ENCODE peak calls at places on chromosomes 2 and 18, in five cellular contexts. T is breast epithelium, E is adrenal gland, Z is heart left ventricle, U is ovary. A is an unnamed sample.

GRCh38 chr18:23231340-23232021 is 96.2 kb downstream of the CABLES1 start:
- DNase-seq in T (peak; percentile 79), E (peak; percentile 64), Z (peak; percentile 69), U (peak; percentile 44), A (peak; percentile 26)

GRCh38 chr2:105177546-105178254 is 63.8 kb upstream of the GPR45 start:
- DNase-seq in E (no peak), Z (no peak), T (no peak), U (no peak), A (no peak)

GRCh38 chr2:157875720-157876065 is 437 bp downstream of the ACVR1 start:
- DNase-seq in T (peak; percentile 28), U (peak; percentile 50), Z (peak; percentile 67), E (peak; percentile 58), A (peak; percentile 70)

GRCh38 chr18:26459340-26459739 is 89.0 kb downstream of the KCTD1 start:
- DNase-seq in U (no peak), E (no peak), T (no peak), Z (no peak), A (no peak)

GRCh38 chr2:118227698-118228508 is 139.6 kb downstream of the INSIG2 start:
- DNase-seq in U (no peak), T (no peak), E (no peak), Z (no peak), A (no peak)

GRCh38 chr2:28753043-28753683 is 1.5 kb downstream of the PPP1CB start:
- DNase-seq in E (peak; percentile 46), Z (peak; percentile 65), T (peak; percentile 71), U (peak; percentile 81), A (peak; percentile 38)

GRCh38 chr2:3204031-3204430 is 173.6 kb downstream of the EIPR1 start:
- DNase-seq in E (no peak), U (no peak), Z (no peak), T (no peak), A (no peak)

GRCh38 chr18:369224-370010 is 101.6 kb upstream of the THOC1 start:
- DNase-seq in E (no peak), T (no peak), Z (no peak), U (no peak), A (no peak)

GRCh38 chr2:68287580-68288441 is 31.9 kb downstream of the CNRIP1 start:
- DNase-seq in T (no peak), U (peak; percentile 25), E (peak; percentile 23), Z (no peak), A (no peak)

GRCh38 chr2:10036095-10036879 is 7.1 kb upstream of the KLF11 start:
- DNase-seq in U (peak; percentile 61), T (no peak), Z (peak; percentile 86), E (peak; percentile 92), A (peak; percentile 96)

GRCh38 chr2:62966995-62967394 is 83.6 kb upstream of the OTX1 start:
- DNase-seq in T (no peak), U (no peak), Z (no peak), E (no peak), A (no peak)

GRCh38 chr2:172640389-172640788 is 84.5 kb downstream of the PDK1 start:
- DNase-seq in E (no peak), Z (no peak), T (no peak), U (no peak), A (no peak)

GRCh38 chr18:27839141-27839540 is 337.8 kb downstream of the CDH2 start:
- DNase-seq in Z (no peak), T (no peak), U (no peak), E (no peak), A (no peak)

GRCh38 chr2:11342561-11343343 is 1.7 kb downstream of the ROCK2 start:
- DNase-seq in Z (no peak), T (no peak), U (peak; percentile 30), E (peak; percentile 31), A (no peak)

GRCh38 chr2:10286216-10287037 is 16.3 kb upstream of the HPCAL1 start:
- DNase-seq in Z (peak; percentile 58), U (no peak), T (no peak), E (no peak), A (peak; percentile 80)

GRCh38 chr18:7677001-7677400 is 109.9 kb downstream of the PTPRM start:
- DNase-seq in Z (no peak), T (no peak), U (no peak), E (no peak), A (no peak)

GRCh38 chr2:85131116-85131515 is 2.1 kb upstream of the TCF7L1 start:
- DNase-seq in T (no peak), U (peak; percentile 41), Z (no peak), E (no peak), A (no peak)

GRCh38 chr2:165563468-165564225 is 94.1 kb downstream of the CSRNP3 start:
- DNase-seq in E (no peak), Z (no peak), U (no peak), T (no peak), A (no peak)

GRCh38 chr18:23716516-23716915 is 27.3 kb downstream of the LAMA3 start:
- DNase-seq in E (no peak), Z (no peak), T (peak; percentile 25), U (no peak), A (no peak)

GRCh38 chr2:238427435-238428162 is 872 bp downstream of the ASB1 start:
- DNase-seq in Z (no peak), E (no peak), U (no peak), T (no peak), A (peak; percentile 67)

GRCh38 chr18:38450876-38451275 is 885.3 kb upstream of the CELF4 start:
- DNase-seq in T (no peak), U (no peak), E (no peak), Z (no peak), A (no peak)

GRCh38 chr2:129336276-129336675 is 643.2 kb upstream of the RAB6C start:
- DNase-seq in U (no peak), Z (no peak), E (no peak), T (no peak), A (no peak)

GRCh38 chr2:240998706-240999000 is 235 bp downstream of the SNED1 start:
- DNase-seq in Z (no peak), E (no peak), U (no peak), T (no peak), A (no peak)

GRCh38 chr2:219001577-219002394 is 8.6 kb upstream of the CRYBA2 start:
- DNase-seq in Z (no peak), U (no peak), E (peak; percentile 52), T (peak; percentile 85), A (peak; percentile 97)

GRCh38 chr2:204898928-204899640 is 353.8 kb downstream of the PARD3B start:
- DNase-seq in T (no peak), E (no peak), U (no peak), Z (no peak), A (no peak)

GRCh38 chr18:987325-988186 is 82.9 kb downstream of the ADCYAP1 start:
- DNase-seq in E (no peak), T (no peak), Z (peak; percentile 33), U (no peak), A (no peak)

GRCh38 chr2:181602017-181602416 is 54.9 kb downstream of the CERKL start:
- DNase-seq in U (no peak), E (no peak), T (no peak), Z (no peak), A (no peak)

GRCh38 chr2:107772380-107772779 is 54.3 kb upstream of the RGPD4 start:
- DNase-seq in E (no peak), U (no peak), T (no peak), Z (no peak), A (no peak)

GRCh38 chr2:236663671-236664101 is 94.1 kb downstream of the ACKR3 start:
- DNase-seq in U (no peak), E (no peak), T (peak; percentile 39), Z (peak; percentile 64), A (no peak)

GRCh38 chr2:236664131-236664530 is 94.5 kb downstream of the ACKR3 start:
- DNase-seq in E (no peak), Z (no peak), T (no peak), U (no peak), A (no peak)

GRCh38 chr2:236666646-236667204 is 97.1 kb downstream of the ACKR3 start:
- DNase-seq in Z (no peak), T (no peak), E (no peak), U (no peak), A (no peak)

GRCh38 chr2:236665572-236666118 is 96.0 kb downstream of the ACKR3 start:
- DNase-seq in U (no peak), Z (no peak), E (no peak), T (no peak), A (no peak)

GRCh38 chr2:236665130-236665529 is 95.5 kb downstream of the ACKR3 start:
- DNase-seq in Z (no peak), U (no peak), T (no peak), E (no peak), A (no peak)
- H3K4me1 ChIP-seq in Z (peaks cover 41% of the 10 kb centered on the region), U (peaks cover 7% of the 10 kb centered on the region), T (no peaks in the 10 kb centered on the region), E (no peaks in the 10 kb centered on the region), A (no peaks in the 10 kb centered on the region)

DNA sequence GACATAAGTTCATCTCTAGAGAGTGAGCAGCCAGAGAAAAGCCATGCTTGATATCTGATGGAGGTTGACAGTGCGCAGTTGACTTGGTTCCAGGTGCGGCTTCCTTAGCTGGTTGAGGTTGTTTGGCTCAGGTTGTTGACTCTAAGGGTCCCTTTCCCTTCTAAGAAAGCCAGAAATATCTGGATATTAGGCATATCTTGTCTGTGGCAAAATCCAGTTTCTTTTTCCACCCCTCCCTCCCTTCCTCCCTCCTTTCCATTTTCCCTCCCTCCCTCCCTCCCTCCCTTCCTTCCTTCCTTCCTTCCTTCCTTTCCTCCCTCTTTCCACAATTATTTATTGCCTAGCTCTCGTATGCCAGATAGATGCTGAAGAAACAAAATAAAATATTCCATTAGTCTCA is 82.6 kb upstream of the TNP1 start:
- DNase-seq in U (no peak), T (no peak), Z (no peak), E (no peak), A (no peak)
- TF ChIP-seq POLR2A in U (no peak), T (no peak), Z (no peak), E (no peak), A (no peak)

DNA sequence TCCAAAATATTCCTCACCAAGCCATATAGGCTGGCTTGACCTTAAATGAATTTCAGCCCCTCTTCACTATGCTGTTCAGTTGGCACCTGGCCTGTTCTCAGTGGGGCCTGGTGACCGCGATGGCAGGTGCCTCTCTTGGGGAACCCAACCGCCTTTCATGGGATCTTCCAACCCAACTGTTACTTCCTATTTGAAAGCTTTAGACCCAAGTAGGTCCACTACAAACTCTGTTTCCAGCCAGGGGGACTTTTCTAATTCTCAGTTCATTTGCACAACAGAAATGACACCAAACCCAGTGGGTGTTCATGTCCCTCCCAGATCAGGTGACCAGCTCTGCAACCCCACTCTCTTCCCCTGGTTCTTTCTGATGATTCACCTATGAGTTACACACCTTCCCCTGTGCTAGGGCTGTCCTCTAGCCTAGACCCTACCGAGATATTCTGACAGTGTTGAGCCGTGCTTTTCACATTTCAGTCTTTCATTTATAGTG is 35.6 kb upstream of the NDUFV2 start:
- DNase-seq in T (no peak), U (no peak), Z (no peak), E (no peak), A (no peak)
- H3K4me1 ChIP-seq in T (no peaks in the 10 kb centered on the region), U (no peaks in the 10 kb centered on the region), Z (no peaks in the 10 kb centered on the region), E (no peaks in the 10 kb centered on the region), A (peaks cover 37% of the 10 kb centered on the region)

DNA sequence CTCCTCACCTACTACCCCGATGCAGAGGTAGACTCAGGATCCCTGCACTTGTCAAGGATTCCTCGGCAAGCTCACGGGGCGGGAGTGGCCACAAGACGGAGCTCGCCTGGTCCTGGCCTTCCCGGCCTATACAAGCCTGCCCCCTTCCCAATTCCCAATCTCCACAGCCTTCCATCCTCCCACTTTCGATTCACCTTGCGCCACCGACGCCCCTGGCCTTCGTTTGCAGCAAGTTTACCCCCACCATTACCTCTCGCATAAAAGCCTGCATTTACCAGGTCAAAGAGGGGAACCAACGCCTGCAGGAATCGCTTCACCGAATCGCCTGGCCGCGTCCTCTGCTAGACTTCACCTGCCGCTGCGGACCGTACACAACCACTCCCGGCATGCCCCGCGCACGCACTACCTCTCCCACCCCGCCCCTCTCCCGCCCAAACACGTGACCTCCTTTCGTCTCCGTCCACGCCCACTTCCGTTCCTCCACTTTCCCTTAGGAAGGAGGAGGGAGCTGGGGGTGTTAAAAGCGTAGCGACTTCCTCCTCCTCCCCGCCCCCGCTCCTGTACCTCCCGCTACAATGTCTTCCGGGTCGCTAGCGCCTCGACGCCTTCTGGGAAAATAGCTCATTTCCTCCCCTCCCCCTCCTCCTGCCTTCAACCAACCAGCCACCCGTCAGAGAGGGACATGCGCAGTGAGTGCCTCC is at the start of gene ORC4:
- DNase-seq in E (peak; percentile 99), Z (peak; percentile 99), U (peak; percentile 99), T (peak; percentile 99), A (peak; percentile 99)
- TF ChIP-seq POLR2A in E (peak; percentile 34), Z (no peak), U (peak; percentile 15), T (no peak), A (peak; percentile 71)